ENCODE peak calls at places on chromosomes 13 and 19, in six cellular contexts. One of them, this sample, is unnamed.

GRCh38 chr13:100451923-100452322 is 136.7 kb downstream of the GGACT start:
- DNase-seq in tibial nerve: no peak
- DNase-seq in mammary epithelial cell: no peak
- DNase-seq in fibroblast of lung: no peak
- DNase-seq in SK-N-SH: no peak
- DNase-seq in left ventricle myocardium inferior: no peak
- DNase-seq in this sample: no peak

GRCh38 chr19:12782424-12783225 is 7.3 kb upstream of the HOOK2 start:
- DNase-seq in tibial nerve: peak; percentile 81
- DNase-seq in mammary epithelial cell: peak; percentile 59
- DNase-seq in fibroblast of lung: peak; percentile 83
- DNase-seq in SK-N-SH: peak; percentile 90
- DNase-seq in left ventricle myocardium inferior: peak; percentile 92
- DNase-seq in this sample: peak; percentile 74

GRCh38 chr13:49890376-49890775 is 45.8 kb downstream of the SPRYD7 start:
- DNase-seq in tibial nerve: no peak
- DNase-seq in mammary epithelial cell: no peak
- DNase-seq in fibroblast of lung: no peak
- DNase-seq in SK-N-SH: no peak
- DNase-seq in left ventricle myocardium inferior: no peak
- DNase-seq in this sample: no peak

GRCh38 chr13:79341202-79341601 is 64.9 kb downstream of the RBM26 start:
- DNase-seq in tibial nerve: no peak
- DNase-seq in mammary epithelial cell: no peak
- DNase-seq in fibroblast of lung: no peak
- DNase-seq in SK-N-SH: no peak
- DNase-seq in left ventricle myocardium inferior: no peak
- DNase-seq in this sample: no peak

GRCh38 chr13:33260168-33261098 is 25.1 kb downstream of the STARD13 start:
- DNase-seq in tibial nerve: no peak
- DNase-seq in mammary epithelial cell: no peak
- DNase-seq in fibroblast of lung: no peak
- DNase-seq in SK-N-SH: no peak
- DNase-seq in left ventricle myocardium inferior: no peak
- DNase-seq in this sample: peak; percentile 48

GRCh38 chr13:109604894-109605293 is 181.5 kb downstream of the IRS2 start:
- DNase-seq in tibial nerve: no peak
- DNase-seq in mammary epithelial cell: no peak
- DNase-seq in fibroblast of lung: no peak
- DNase-seq in SK-N-SH: no peak
- DNase-seq in left ventricle myocardium inferior: no peak
- DNase-seq in this sample: no peak

GRCh38 chr19:39430675-39431593 is 4.8 kb downstream of the RPS16 start:
- DNase-seq in tibial nerve: no peak
- DNase-seq in mammary epithelial cell: peak; percentile 39
- DNase-seq in fibroblast of lung: peak; percentile 99
- DNase-seq in SK-N-SH: no peak
- DNase-seq in left ventricle myocardium inferior: no peak
- DNase-seq in this sample: peak; percentile 38

GRCh38 chr13:28035146-28035782 is 46.8 kb upstream of the URAD start:
- DNase-seq in tibial nerve: no peak
- DNase-seq in mammary epithelial cell: peak; percentile 71
- DNase-seq in fibroblast of lung: no peak
- DNase-seq in SK-N-SH: no peak
- DNase-seq in left ventricle myocardium inferior: no peak
- DNase-seq in this sample: peak; percentile 38

GRCh38 chr19:35006342-35006998 is 6.3 kb downstream of the GRAMD1A start:
- DNase-seq in tibial nerve: no peak
- DNase-seq in mammary epithelial cell: no peak
- DNase-seq in fibroblast of lung: peak; percentile 90
- DNase-seq in SK-N-SH: no peak
- DNase-seq in left ventricle myocardium inferior: no peak
- DNase-seq in this sample: peak; percentile 93

GRCh38 chr13:111046590-111047141 is 68.4 kb upstream of the ARHGEF7 start:
- DNase-seq in tibial nerve: no peak
- DNase-seq in mammary epithelial cell: no peak
- DNase-seq in fibroblast of lung: peak; percentile 15
- DNase-seq in SK-N-SH: no peak
- DNase-seq in left ventricle myocardium inferior: no peak
- DNase-seq in this sample: no peak

GRCh38 chr19:2181618-2181997 is 17.9 kb downstream of the DOT1L start:
- DNase-seq in tibial nerve: no peak
- DNase-seq in mammary epithelial cell: no peak
- DNase-seq in fibroblast of lung: no peak
- DNase-seq in SK-N-SH: no peak
- DNase-seq in left ventricle myocardium inferior: no peak
- DNase-seq in this sample: no peak

GRCh38 chr13:38763446-38764381 is 76.8 kb downstream of the FREM2 start:
- DNase-seq in tibial nerve: no peak
- DNase-seq in mammary epithelial cell: peak; percentile 23
- DNase-seq in fibroblast of lung: peak; percentile 38
- DNase-seq in SK-N-SH: peak; percentile 36
- DNase-seq in left ventricle myocardium inferior: no peak
- DNase-seq in this sample: peak; percentile 35

GRCh38 chr19:13652810-13653590 is 111.3 kb upstream of the MRI1 start:
- DNase-seq in tibial nerve: no peak
- DNase-seq in mammary epithelial cell: no peak
- DNase-seq in fibroblast of lung: no peak
- DNase-seq in SK-N-SH: no peak
- DNase-seq in left ventricle myocardium inferior: no peak
- DNase-seq in this sample: no peak

GRCh38 chr13:108963846-108964600 is 334.6 kb downstream of the MYO16 start:
- DNase-seq in tibial nerve: no peak
- DNase-seq in mammary epithelial cell: peak; percentile 90
- DNase-seq in fibroblast of lung: peak; percentile 91
- DNase-seq in SK-N-SH: no peak
- DNase-seq in left ventricle myocardium inferior: no peak
- DNase-seq in this sample: no peak

GRCh38 chr13:107832521-107833095 is 382.7 kb downstream of the LIG4 start:
- DNase-seq in tibial nerve: no peak
- DNase-seq in mammary epithelial cell: no peak
- DNase-seq in fibroblast of lung: no peak
- DNase-seq in SK-N-SH: no peak
- DNase-seq in left ventricle myocardium inferior: no peak
- DNase-seq in this sample: no peak

GRCh38 chr19:4803736-4804695 is 12.5 kb downstream of the FEM1A start:
- DNase-seq in tibial nerve: no peak
- DNase-seq in mammary epithelial cell: no peak
- DNase-seq in fibroblast of lung: peak; percentile 28
- DNase-seq in SK-N-SH: peak; percentile 90
- DNase-seq in left ventricle myocardium inferior: no peak
- DNase-seq in this sample: no peak

GRCh38 chr13:85806553-85807175 is 7.4 kb upstream of the SLITRK6 start:
- DNase-seq in tibial nerve: no peak
- DNase-seq in mammary epithelial cell: peak; percentile 21
- DNase-seq in fibroblast of lung: peak; percentile 30
- DNase-seq in SK-N-SH: peak; percentile 17
- DNase-seq in left ventricle myocardium inferior: no peak
- DNase-seq in this sample: peak; percentile 27

GRCh38 chr13:100513987-100514670 is 74.5 kb downstream of the GGACT start:
- DNase-seq in tibial nerve: no peak
- DNase-seq in mammary epithelial cell: no peak
- DNase-seq in fibroblast of lung: peak; percentile 27
- DNase-seq in SK-N-SH: no peak
- DNase-seq in left ventricle myocardium inferior: no peak
- DNase-seq in this sample: no peak

GRCh38 chr13:37277007-37277406 is 171.5 kb upstream of the CSNK1A1L start:
- DNase-seq in tibial nerve: no peak
- DNase-seq in mammary epithelial cell: no peak
- DNase-seq in fibroblast of lung: peak; percentile 26
- DNase-seq in SK-N-SH: no peak
- DNase-seq in left ventricle myocardium inferior: no peak
- DNase-seq in this sample: no peak

GRCh38 chr13:53694814-53695533 is 666.4 kb downstream of the OLFM4 start:
- DNase-seq in tibial nerve: no peak
- DNase-seq in mammary epithelial cell: no peak
- DNase-seq in fibroblast of lung: no peak
- DNase-seq in SK-N-SH: no peak
- DNase-seq in left ventricle myocardium inferior: no peak
- DNase-seq in this sample: no peak

GRCh38 chr13:66805657-66806056 is 424.5 kb downstream of the PCDH9 start:
- DNase-seq in tibial nerve: peak; percentile 50
- DNase-seq in mammary epithelial cell: no peak
- DNase-seq in fibroblast of lung: peak; percentile 81
- DNase-seq in SK-N-SH: no peak
- DNase-seq in left ventricle myocardium inferior: no peak
- DNase-seq in this sample: no peak

DNA sequence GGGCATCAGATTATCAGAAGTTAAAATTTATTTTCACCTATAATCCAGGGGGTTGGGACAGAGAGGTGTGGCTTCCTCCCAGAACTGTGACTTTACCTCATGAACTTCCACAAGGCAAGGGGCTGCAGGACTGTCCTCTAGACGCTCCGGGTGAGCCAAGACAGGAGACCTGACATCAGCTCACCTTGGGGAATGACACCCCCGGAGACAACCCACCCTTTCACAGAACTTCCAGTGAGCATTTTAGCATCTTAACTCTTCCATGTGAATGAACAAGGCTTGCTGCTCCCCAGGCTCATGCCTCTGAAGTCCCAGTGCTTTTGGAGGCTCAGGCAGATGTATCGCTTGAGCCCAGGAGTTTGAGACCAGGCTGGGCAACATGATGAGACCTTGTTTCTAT is 29.4 kb upstream of the TFDP1 start:
- DNase-seq in tibial nerve: no peak
- DNase-seq in mammary epithelial cell: no peak
- DNase-seq in fibroblast of lung: no peak
- DNase-seq in SK-N-SH: no peak
- DNase-seq in left ventricle myocardium inferior: no peak
- DNase-seq in this sample: no peak
- H3K4me1 ChIP-seq in tibial nerve: no peaks in the 10 kb centered on the region
- H3K4me1 ChIP-seq in mammary epithelial cell: no peaks in the 10 kb centered on the region
- H3K4me1 ChIP-seq in fibroblast of lung: no peaks in the 10 kb centered on the region
- H3K4me1 ChIP-seq in SK-N-SH: no peaks in the 10 kb centered on the region
- H3K4me1 ChIP-seq in left ventricle myocardium inferior: peaks cover 12% of the 10 kb centered on the region
- H3K4me1 ChIP-seq in this sample: no peaks in the 10 kb centered on the region

GRCh38 chr19:33723512-33723911 is 73.2 kb upstream of the KCTD15 start:
- DNase-seq in tibial nerve: no peak
- DNase-seq in mammary epithelial cell: no peak
- DNase-seq in fibroblast of lung: no peak
- DNase-seq in SK-N-SH: no peak
- DNase-seq in left ventricle myocardium inferior: no peak
- DNase-seq in this sample: no peak

GRCh38 chr19:33724021-33724722 is 72.5 kb upstream of the KCTD15 start:
- DNase-seq in tibial nerve: no peak
- DNase-seq in mammary epithelial cell: no peak
- DNase-seq in fibroblast of lung: no peak
- DNase-seq in SK-N-SH: no peak
- DNase-seq in left ventricle myocardium inferior: no peak
- DNase-seq in this sample: no peak

GRCh38 chr19:33721735-33722297 is 74.9 kb upstream of the KCTD15 start:
- DNase-seq in tibial nerve: no peak
- DNase-seq in mammary epithelial cell: no peak
- DNase-seq in fibroblast of lung: no peak
- DNase-seq in SK-N-SH: no peak
- DNase-seq in left ventricle myocardium inferior: no peak
- DNase-seq in this sample: no peak

GRCh38 chr19:33720691-33721682 is 75.7 kb upstream of the KCTD15 start:
- DNase-seq in tibial nerve: no peak
- DNase-seq in mammary epithelial cell: no peak
- DNase-seq in fibroblast of lung: no peak
- DNase-seq in SK-N-SH: no peak
- DNase-seq in left ventricle myocardium inferior: no peak
- DNase-seq in this sample: no peak

GRCh38 chr19:33722456-33723239 is 74.0 kb upstream of the KCTD15 start:
- DNase-seq in tibial nerve: no peak
- DNase-seq in mammary epithelial cell: no peak
- DNase-seq in fibroblast of lung: no peak
- DNase-seq in SK-N-SH: peak; percentile 65
- DNase-seq in left ventricle myocardium inferior: no peak
- DNase-seq in this sample: no peak
- H3K4me1 ChIP-seq in tibial nerve: no peaks in the 10 kb centered on the region
- H3K4me1 ChIP-seq in mammary epithelial cell: no peaks in the 10 kb centered on the region
- H3K4me1 ChIP-seq in fibroblast of lung: no peaks in the 10 kb centered on the region
- H3K4me1 ChIP-seq in SK-N-SH: no peaks in the 10 kb centered on the region
- H3K4me1 ChIP-seq in left ventricle myocardium inferior: no peaks in the 10 kb centered on the region
- H3K4me1 ChIP-seq in this sample: no peaks in the 10 kb centered on the region

DNA sequence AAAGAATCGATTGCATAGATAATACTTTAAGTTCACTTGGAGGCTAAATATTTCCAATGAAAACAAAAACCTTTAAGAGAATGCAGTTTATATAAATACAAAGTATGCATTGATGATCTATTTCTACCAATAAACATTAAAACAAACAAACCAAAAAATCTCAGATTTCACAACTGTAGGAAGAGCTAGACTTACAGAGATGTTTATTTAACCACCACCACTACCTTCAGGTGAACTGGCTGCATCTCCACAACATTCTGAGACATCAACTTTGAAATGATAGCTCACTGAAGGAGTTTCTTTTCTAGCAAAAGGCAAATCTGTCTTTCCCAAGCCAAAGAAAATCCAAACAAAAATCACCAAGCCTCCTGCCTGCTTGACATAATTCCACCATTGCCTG is 44.2 kb downstream of the FOXO1 start:
- DNase-seq in tibial nerve: no peak
- DNase-seq in mammary epithelial cell: no peak
- DNase-seq in fibroblast of lung: no peak
- DNase-seq in SK-N-SH: no peak
- DNase-seq in left ventricle myocardium inferior: no peak
- DNase-seq in this sample: no peak
- H3K4me1 ChIP-seq in tibial nerve: no peaks in the 10 kb centered on the region
- H3K4me1 ChIP-seq in mammary epithelial cell: no peaks in the 10 kb centered on the region
- H3K4me1 ChIP-seq in fibroblast of lung: no peaks in the 10 kb centered on the region
- H3K4me1 ChIP-seq in SK-N-SH: no peaks in the 10 kb centered on the region
- H3K4me1 ChIP-seq in left ventricle myocardium inferior: peaks cover 83% of the 10 kb centered on the region
- H3K4me1 ChIP-seq in this sample: no peaks in the 10 kb centered on the region

GRCh38 chr13:99352351-99353271 is 45.4 kb upstream of the GPR183 start:
- DNase-seq in tibial nerve: no peak
- DNase-seq in mammary epithelial cell: no peak
- DNase-seq in fibroblast of lung: no peak
- DNase-seq in SK-N-SH: no peak
- DNase-seq in left ventricle myocardium inferior: no peak
- DNase-seq in this sample: no peak
- H3K4me1 ChIP-seq in tibial nerve: no peaks in the 10 kb centered on the region
- H3K4me1 ChIP-seq in mammary epithelial cell: peaks cover 10% of the 10 kb centered on the region
- H3K4me1 ChIP-seq in fibroblast of lung: peaks cover 8% of the 10 kb centered on the region
- H3K4me1 ChIP-seq in SK-N-SH: peaks cover 13% of the 10 kb centered on the region
- H3K4me1 ChIP-seq in left ventricle myocardium inferior: peaks cover 20% of the 10 kb centered on the region
- H3K4me1 ChIP-seq in this sample: peaks cover 3% of the 10 kb centered on the region

GRCh38 chr19:871446-872265 is 12.2 kb downstream of the CFD start:
- DNase-seq in tibial nerve: no peak
- DNase-seq in mammary epithelial cell: no peak
- DNase-seq in fibroblast of lung: peak; percentile 41
- DNase-seq in SK-N-SH: peak; percentile 75
- DNase-seq in left ventricle myocardium inferior: no peak
- DNase-seq in this sample: no peak
- H3K4me1 ChIP-seq in tibial nerve: no peaks in the 10 kb centered on the region
- H3K4me1 ChIP-seq in mammary epithelial cell: no peaks in the 10 kb centered on the region
- H3K4me1 ChIP-seq in fibroblast of lung: peaks cover 11% of the 10 kb centered on the region
- H3K4me1 ChIP-seq in SK-N-SH: peaks cover 4% of the 10 kb centered on the region
- H3K4me1 ChIP-seq in left ventricle myocardium inferior: peaks cover 41% of the 10 kb centered on the region
- H3K4me1 ChIP-seq in this sample: peaks cover 3% of the 10 kb centered on the region

GRCh38 chr13:35990196-35990595 is 141.0 kb downstream of the DCLK1 start:
- DNase-seq in tibial nerve: no peak
- DNase-seq in mammary epithelial cell: no peak
- DNase-seq in fibroblast of lung: no peak
- DNase-seq in SK-N-SH: no peak
- DNase-seq in left ventricle myocardium inferior: no peak
- DNase-seq in this sample: no peak
- H3K4me1 ChIP-seq in tibial nerve: no peaks in the 10 kb centered on the region
- H3K4me1 ChIP-seq in mammary epithelial cell: peaks cover 12% of the 10 kb centered on the region
- H3K4me1 ChIP-seq in fibroblast of lung: no peaks in the 10 kb centered on the region
- H3K4me1 ChIP-seq in SK-N-SH: peaks cover 18% of the 10 kb centered on the region
- H3K4me1 ChIP-seq in left ventricle myocardium inferior: peaks cover 30% of the 10 kb centered on the region
- H3K4me1 ChIP-seq in this sample: no peaks in the 10 kb centered on the region